ENCODE peak calls at places on chromosomes 7 and 10, in nine cellular contexts. One of them, this sample, is unnamed.

GRCh38 chr10:13193637-13194036 is 32.3 kb downstream of the MCM10 start:
- DNase-seq in stimulated activated CD4-positive, alpha-beta T cell treated with anti-CD3 and anti-CD28 coated beads, Interleukin-1b, Interleukin-23, amount 100 ng/mL, for 1 hour: no peak
- DNase-seq in SK-N-SH: no peak
- DNase-seq in kidney tubule cell: no peak
- DNase-seq in effector CD4-positive, alpha-beta T cell: no peak
- DNase-seq in NB4: no peak
- DNase-seq in kidney: no peak
- DNase-seq in activated T-helper 9 cell treated with anti-CD3 and anti-CD28 coated beads, Interleukin-2, amount 50 U/mL, for 16 hours: no peak
- DNase-seq in activated B cell treated with CpG ODN at 0.5 μM for 24 hours: no peak
- DNase-seq in this sample: no peak

GRCh38 chr7:43869898-43870240 is 552 bp upstream of the MRPS24 start:
- DNase-seq in stimulated activated CD4-positive, alpha-beta T cell treated with anti-CD3 and anti-CD28 coated beads, Interleukin-1b, Interleukin-23, amount 100 ng/mL, for 1 hour: no peak
- DNase-seq in SK-N-SH: no peak
- DNase-seq in kidney tubule cell: peak; percentile 93
- DNase-seq in effector CD4-positive, alpha-beta T cell: no peak
- DNase-seq in NB4: peak; percentile 90
- DNase-seq in kidney: no peak
- DNase-seq in activated T-helper 9 cell treated with anti-CD3 and anti-CD28 coated beads, Interleukin-2, amount 50 U/mL, for 16 hours: peak; percentile 5
- DNase-seq in activated B cell treated with CpG ODN at 0.5 μM for 24 hours: no peak
- DNase-seq in this sample: no peak

GRCh38 chr7:12357508-12357907 is 46.2 kb downstream of the VWDE start:
- DNase-seq in stimulated activated CD4-positive, alpha-beta T cell treated with anti-CD3 and anti-CD28 coated beads, Interleukin-1b, Interleukin-23, amount 100 ng/mL, for 1 hour: no peak
- DNase-seq in SK-N-SH: no peak
- DNase-seq in kidney tubule cell: no peak
- DNase-seq in effector CD4-positive, alpha-beta T cell: no peak
- DNase-seq in NB4: no peak
- DNase-seq in kidney: no peak
- DNase-seq in activated T-helper 9 cell treated with anti-CD3 and anti-CD28 coated beads, Interleukin-2, amount 50 U/mL, for 16 hours: no peak
- DNase-seq in activated B cell treated with CpG ODN at 0.5 μM for 24 hours: no peak
- DNase-seq in this sample: no peak

GRCh38 chr7:20268832-20269231 is 51.6 kb upstream of the MACC1 start:
- DNase-seq in stimulated activated CD4-positive, alpha-beta T cell treated with anti-CD3 and anti-CD28 coated beads, Interleukin-1b, Interleukin-23, amount 100 ng/mL, for 1 hour: no peak
- DNase-seq in SK-N-SH: no peak
- DNase-seq in kidney tubule cell: peak; percentile 40
- DNase-seq in effector CD4-positive, alpha-beta T cell: no peak
- DNase-seq in NB4: no peak
- DNase-seq in kidney: no peak
- DNase-seq in activated T-helper 9 cell treated with anti-CD3 and anti-CD28 coated beads, Interleukin-2, amount 50 U/mL, for 16 hours: no peak
- DNase-seq in activated B cell treated with CpG ODN at 0.5 μM for 24 hours: no peak
- DNase-seq in this sample: no peak

GRCh38 chr10:119246862-119247549 is 39.6 kb downstream of the GRK5 start:
- DNase-seq in stimulated activated CD4-positive, alpha-beta T cell treated with anti-CD3 and anti-CD28 coated beads, Interleukin-1b, Interleukin-23, amount 100 ng/mL, for 1 hour: no peak
- DNase-seq in SK-N-SH: no peak
- DNase-seq in kidney tubule cell: peak; percentile 35
- DNase-seq in effector CD4-positive, alpha-beta T cell: no peak
- DNase-seq in NB4: no peak
- DNase-seq in kidney: no peak
- DNase-seq in activated T-helper 9 cell treated with anti-CD3 and anti-CD28 coated beads, Interleukin-2, amount 50 U/mL, for 16 hours: no peak
- DNase-seq in activated B cell treated with CpG ODN at 0.5 μM for 24 hours: no peak
- DNase-seq in this sample: no peak

GRCh38 chr10:58237014-58237830 is 30.5 kb downstream of the IPMK start:
- DNase-seq in stimulated activated CD4-positive, alpha-beta T cell treated with anti-CD3 and anti-CD28 coated beads, Interleukin-1b, Interleukin-23, amount 100 ng/mL, for 1 hour: no peak
- DNase-seq in SK-N-SH: no peak
- DNase-seq in kidney tubule cell: peak; percentile 81
- DNase-seq in effector CD4-positive, alpha-beta T cell: no peak
- DNase-seq in NB4: no peak
- DNase-seq in kidney: no peak
- DNase-seq in activated T-helper 9 cell treated with anti-CD3 and anti-CD28 coated beads, Interleukin-2, amount 50 U/mL, for 16 hours: no peak
- DNase-seq in activated B cell treated with CpG ODN at 0.5 μM for 24 hours: no peak
- DNase-seq in this sample: no peak

GRCh38 chr10:60144099-60144498 is 237.7 kb upstream of the CCDC6 start:
- DNase-seq in stimulated activated CD4-positive, alpha-beta T cell treated with anti-CD3 and anti-CD28 coated beads, Interleukin-1b, Interleukin-23, amount 100 ng/mL, for 1 hour: no peak
- DNase-seq in SK-N-SH: no peak
- DNase-seq in kidney tubule cell: no peak
- DNase-seq in effector CD4-positive, alpha-beta T cell: no peak
- DNase-seq in NB4: no peak
- DNase-seq in kidney: no peak
- DNase-seq in activated T-helper 9 cell treated with anti-CD3 and anti-CD28 coated beads, Interleukin-2, amount 50 U/mL, for 16 hours: no peak
- DNase-seq in activated B cell treated with CpG ODN at 0.5 μM for 24 hours: no peak
- DNase-seq in this sample: no peak

GRCh38 chr10:98168147-98168546 is 33.7 kb downstream of the R3HCC1L start:
- DNase-seq in stimulated activated CD4-positive, alpha-beta T cell treated with anti-CD3 and anti-CD28 coated beads, Interleukin-1b, Interleukin-23, amount 100 ng/mL, for 1 hour: no peak
- DNase-seq in SK-N-SH: no peak
- DNase-seq in kidney tubule cell: peak; percentile 51
- DNase-seq in effector CD4-positive, alpha-beta T cell: no peak
- DNase-seq in NB4: no peak
- DNase-seq in kidney: no peak
- DNase-seq in activated T-helper 9 cell treated with anti-CD3 and anti-CD28 coated beads, Interleukin-2, amount 50 U/mL, for 16 hours: no peak
- DNase-seq in activated B cell treated with CpG ODN at 0.5 μM for 24 hours: no peak
- DNase-seq in this sample: no peak

GRCh38 chr7:127943541-127944521 is 87.4 kb downstream of the LRRC4 start:
- DNase-seq in stimulated activated CD4-positive, alpha-beta T cell treated with anti-CD3 and anti-CD28 coated beads, Interleukin-1b, Interleukin-23, amount 100 ng/mL, for 1 hour: no peak
- DNase-seq in SK-N-SH: peak; percentile 22
- DNase-seq in kidney tubule cell: no peak
- DNase-seq in effector CD4-positive, alpha-beta T cell: no peak
- DNase-seq in NB4: no peak
- DNase-seq in kidney: no peak
- DNase-seq in activated T-helper 9 cell treated with anti-CD3 and anti-CD28 coated beads, Interleukin-2, amount 50 U/mL, for 16 hours: no peak
- DNase-seq in activated B cell treated with CpG ODN at 0.5 μM for 24 hours: no peak
- DNase-seq in this sample: no peak

GRCh38 chr7:32935558-32935957 is 21.7 kb upstream of the FKBP9 start:
- DNase-seq in stimulated activated CD4-positive, alpha-beta T cell treated with anti-CD3 and anti-CD28 coated beads, Interleukin-1b, Interleukin-23, amount 100 ng/mL, for 1 hour: no peak
- DNase-seq in SK-N-SH: no peak
- DNase-seq in kidney tubule cell: no peak
- DNase-seq in effector CD4-positive, alpha-beta T cell: no peak
- DNase-seq in NB4: no peak
- DNase-seq in kidney: no peak
- DNase-seq in activated T-helper 9 cell treated with anti-CD3 and anti-CD28 coated beads, Interleukin-2, amount 50 U/mL, for 16 hours: no peak
- DNase-seq in activated B cell treated with CpG ODN at 0.5 μM for 24 hours: no peak
- DNase-seq in this sample: no peak

GRCh38 chr7:151186640-151187408 is at the start of gene ASB10:
- DNase-seq in stimulated activated CD4-positive, alpha-beta T cell treated with anti-CD3 and anti-CD28 coated beads, Interleukin-1b, Interleukin-23, amount 100 ng/mL, for 1 hour: no peak
- DNase-seq in SK-N-SH: no peak
- DNase-seq in kidney tubule cell: no peak
- DNase-seq in effector CD4-positive, alpha-beta T cell: no peak
- DNase-seq in NB4: no peak
- DNase-seq in kidney: no peak
- DNase-seq in activated T-helper 9 cell treated with anti-CD3 and anti-CD28 coated beads, Interleukin-2, amount 50 U/mL, for 16 hours: no peak
- DNase-seq in activated B cell treated with CpG ODN at 0.5 μM for 24 hours: no peak
- DNase-seq in this sample: no peak

GRCh38 chr10:70952921-70953320 is 64.6 kb upstream of the PCBD1 start:
- DNase-seq in stimulated activated CD4-positive, alpha-beta T cell treated with anti-CD3 and anti-CD28 coated beads, Interleukin-1b, Interleukin-23, amount 100 ng/mL, for 1 hour: no peak
- DNase-seq in SK-N-SH: no peak
- DNase-seq in kidney tubule cell: no peak
- DNase-seq in effector CD4-positive, alpha-beta T cell: no peak
- DNase-seq in NB4: no peak
- DNase-seq in kidney: no peak
- DNase-seq in activated T-helper 9 cell treated with anti-CD3 and anti-CD28 coated beads, Interleukin-2, amount 50 U/mL, for 16 hours: no peak
- DNase-seq in activated B cell treated with CpG ODN at 0.5 μM for 24 hours: no peak
- DNase-seq in this sample: no peak

GRCh38 chr7:55533050-55533728 is 39.1 kb downstream of the VOPP1 start:
- DNase-seq in stimulated activated CD4-positive, alpha-beta T cell treated with anti-CD3 and anti-CD28 coated beads, Interleukin-1b, Interleukin-23, amount 100 ng/mL, for 1 hour: peak; percentile 42
- DNase-seq in SK-N-SH: no peak
- DNase-seq in kidney tubule cell: peak; percentile 85
- DNase-seq in effector CD4-positive, alpha-beta T cell: peak; percentile 67
- DNase-seq in NB4: peak; percentile 92
- DNase-seq in kidney: no peak
- DNase-seq in activated T-helper 9 cell treated with anti-CD3 and anti-CD28 coated beads, Interleukin-2, amount 50 U/mL, for 16 hours: peak; percentile 62
- DNase-seq in activated B cell treated with CpG ODN at 0.5 μM for 24 hours: peak; percentile 62
- DNase-seq in this sample: peak; percentile 87

GRCh38 chr10:122541541-122542002 is 19.0 kb upstream of the DMBT1 start:
- DNase-seq in stimulated activated CD4-positive, alpha-beta T cell treated with anti-CD3 and anti-CD28 coated beads, Interleukin-1b, Interleukin-23, amount 100 ng/mL, for 1 hour: no peak
- DNase-seq in SK-N-SH: no peak
- DNase-seq in kidney tubule cell: no peak
- DNase-seq in effector CD4-positive, alpha-beta T cell: no peak
- DNase-seq in NB4: peak; percentile 86
- DNase-seq in kidney: no peak
- DNase-seq in activated T-helper 9 cell treated with anti-CD3 and anti-CD28 coated beads, Interleukin-2, amount 50 U/mL, for 16 hours: no peak
- DNase-seq in activated B cell treated with CpG ODN at 0.5 μM for 24 hours: no peak
- DNase-seq in this sample: no peak

GRCh38 chr10:127207081-127207480 is 10.7 kb upstream of the INSYN2A start:
- DNase-seq in stimulated activated CD4-positive, alpha-beta T cell treated with anti-CD3 and anti-CD28 coated beads, Interleukin-1b, Interleukin-23, amount 100 ng/mL, for 1 hour: no peak
- DNase-seq in SK-N-SH: no peak
- DNase-seq in kidney tubule cell: no peak
- DNase-seq in effector CD4-positive, alpha-beta T cell: no peak
- DNase-seq in NB4: no peak
- DNase-seq in kidney: no peak
- DNase-seq in activated T-helper 9 cell treated with anti-CD3 and anti-CD28 coated beads, Interleukin-2, amount 50 U/mL, for 16 hours: no peak
- DNase-seq in activated B cell treated with CpG ODN at 0.5 μM for 24 hours: no peak
- DNase-seq in this sample: no peak

GRCh38 chr7:16889851-16890443 is 8.2 kb upstream of the AGR3 start:
- DNase-seq in stimulated activated CD4-positive, alpha-beta T cell treated with anti-CD3 and anti-CD28 coated beads, Interleukin-1b, Interleukin-23, amount 100 ng/mL, for 1 hour: no peak
- DNase-seq in SK-N-SH: no peak
- DNase-seq in kidney tubule cell: peak; percentile 65
- DNase-seq in effector CD4-positive, alpha-beta T cell: no peak
- DNase-seq in NB4: no peak
- DNase-seq in kidney: no peak
- DNase-seq in activated T-helper 9 cell treated with anti-CD3 and anti-CD28 coated beads, Interleukin-2, amount 50 U/mL, for 16 hours: no peak
- DNase-seq in activated B cell treated with CpG ODN at 0.5 μM for 24 hours: no peak
- DNase-seq in this sample: no peak